ENCODE peak calls at places on chromosome 17, in eight cellular contexts. S is PC-3, Q is MM.1S, D is GM23338, B is hepatocyte, V is SK-N-SH, W is PC-9, N is HCT116. E is an unnamed sample.

GRCh38 chr17:51056813-51057510 is 63.7 kb downstream of the SPAG9 start:
- DNase-seq in S (peak; percentile 84), Q (peak; percentile 62), D (peak; percentile 80), B (peak; percentile 72), V (peak; percentile 49), W (peak; percentile 58), N (peak; percentile 32), E (peak; percentile 71)

GRCh38 chr17:42997984-42998938 is at the start of gene RPL27:
- DNase-seq in S (peak; percentile 98), Q (peak; percentile 100), D (peak; percentile 100), B (peak; percentile 99), V (peak; percentile 88), W (peak; percentile 99), N (peak; percentile 100), E (peak; percentile 100)

GRCh38 chr17:57675427-57675826 is 69.7 kb downstream of the CCDC182 start:
- DNase-seq in S (no peak), Q (no peak), D (no peak), B (no peak), V (no peak), W (no peak), N (no peak), E (no peak)

GRCh38 chr17:30104575-30105339 is 11.9 kb upstream of the NSRP1 start:
- DNase-seq in S (peak; percentile 72), Q (peak; percentile 80), D (peak; percentile 95), B (peak; percentile 91), V (peak; percentile 79), W (peak; percentile 63), N (peak; percentile 76), E (peak; percentile 86)

GRCh38 chr17:48047113-48047740 is 932 bp upstream of the NFE2L1 start:
- DNase-seq in S (no peak), Q (peak; percentile 8), D (peak; percentile 16), B (no peak), V (no peak), W (no peak), N (no peak), E (peak; percentile 29)

GRCh38 chr17:75024686-75025397 is 12.4 kb downstream of the MRPL58 start:
- DNase-seq in S (peak; percentile 51), Q (no peak), D (no peak), B (no peak), V (no peak), W (no peak), N (no peak), E (no peak)

GRCh38 chr17:3911271-3912053 is 4.8 kb downstream of the P2RX1 start:
- DNase-seq in S (no peak), Q (peak; percentile 92), D (peak; percentile 55), B (no peak), V (no peak), W (no peak), N (no peak), E (peak; percentile 98)

GRCh38 chr17:42153919-42154491 is 784 bp downstream of the RAB5C start:
- DNase-seq in S (no peak), Q (no peak), D (peak; percentile 41), B (peak; percentile 57), V (no peak), W (no peak), N (no peak), E (no peak)

GRCh38 chr17:31216053-31216751 is 80.8 kb downstream of the OMG start:
- DNase-seq in S (peak; percentile 62), Q (peak; percentile 69), D (peak; percentile 77), B (peak; percentile 71), V (peak; percentile 18), W (peak; percentile 53), N (peak; percentile 19), E (peak; percentile 72)

GRCh38 chr17:15278381-15278780 is 13.3 kb upstream of the PMP22 start:
- DNase-seq in S (peak; percentile 32), Q (no peak), D (peak; percentile 20), B (no peak), V (no peak), W (no peak), N (no peak), E (no peak)

GRCh38 chr17:4587803-4588202 is 3.5 kb downstream of the SMTNL2 start:
- DNase-seq in S (no peak), Q (no peak), D (no peak), B (peak; percentile 63), V (peak; percentile 94), W (no peak), N (no peak), E (no peak)

GRCh38 chr17:15882777-15883176 is 62.2 kb upstream of the ADORA2B start:
- DNase-seq in S (no peak), Q (no peak), D (no peak), B (no peak), V (no peak), W (no peak), N (no peak), E (no peak)

GRCh38 chr17:44607836-44608690 is 48.2 kb upstream of the MEIOC start:
- DNase-seq in S (no peak), Q (no peak), D (peak; percentile 80), B (peak; percentile 32), V (peak; percentile 89), W (no peak), N (no peak), E (no peak)

GRCh38 chr17:76353004-76353598 is 615 bp downstream of the PRPSAP1 start:
- DNase-seq in S (no peak), Q (no peak), D (peak; percentile 74), B (peak; percentile 45), V (peak; percentile 89), W (no peak), N (no peak), E (peak; percentile 34)

GRCh38 chr17:1089915-1090314 is 89.9 kb downstream of the ABR start:
- DNase-seq in S (no peak), Q (no peak), D (no peak), B (no peak), V (no peak), W (no peak), N (no peak), E (no peak)

GRCh38 chr17:49739662-49740271 is 24.2 kb downstream of the FAM117A start:
- DNase-seq in S (no peak), Q (peak; percentile 90), D (no peak), B (peak; percentile 70), V (peak; percentile 67), W (no peak), N (no peak), E (peak; percentile 96)

GRCh38 chr17:67725232-67726206 is 7.8 kb downstream of the NOL11 start:
- DNase-seq in S (no peak), Q (no peak), D (no peak), B (no peak), V (no peak), W (no peak), N (no peak), E (no peak)

GRCh38 chr17:36696805-36697204 is 95.4 kb downstream of the MRM1 start:
- DNase-seq in S (no peak), Q (no peak), D (no peak), B (no peak), V (no peak), W (no peak), N (no peak), E (no peak)

GRCh38 chr17:3385869-3386816 is at the start of gene OR3A2:
- DNase-seq in S (no peak), Q (no peak), D (peak; percentile 69), B (no peak), V (no peak), W (no peak), N (no peak), E (no peak)

GRCh38 chr17:71032746-71033273 is 863.5 kb downstream of the KCNJ2 start:
- DNase-seq in S (no peak), Q (no peak), D (peak; percentile 93), B (no peak), V (no peak), W (no peak), N (no peak), E (no peak)

GRCh38 chr17:40122466-40122943 is 734 bp downstream of the MSL1 start:
- DNase-seq in S (peak; percentile 33), Q (peak; percentile 47), D (peak; percentile 68), B (peak; percentile 80), V (peak; percentile 80), W (no peak), N (no peak), E (peak; percentile 63)

DNA sequence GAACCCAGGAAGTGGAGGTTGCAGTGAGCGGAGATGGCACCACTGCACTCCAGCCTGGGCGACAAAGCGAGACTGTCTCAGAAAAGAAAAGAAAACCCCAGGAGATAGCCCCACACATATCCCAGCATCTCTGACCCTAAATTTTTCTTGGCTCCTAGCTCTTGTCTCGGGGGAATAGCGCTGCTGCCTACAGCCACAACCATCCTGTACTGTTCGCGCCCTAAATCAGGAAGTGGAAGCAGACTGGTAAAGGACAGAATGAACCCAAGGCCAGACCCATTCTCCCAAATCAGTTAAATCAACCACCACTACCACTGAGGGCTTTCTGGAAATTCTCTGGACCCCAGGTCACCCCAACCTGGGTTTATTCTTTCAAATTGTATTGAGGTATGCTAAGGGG is 1.7 kb downstream of the CTDNEP1 start:
- DNase-seq in S (no peak), Q (no peak), D (no peak), B (no peak), V (no peak), W (no peak), N (no peak), E (peak; percentile 52)
- H3K4me3 ChIP-seq in S (peak overlapping the region; percentile 92), Q (peak overlapping the region; percentile 71), D (peak overlapping the region; percentile 65), B (peak overlapping the region; percentile 91), V (peak overlapping the region; percentile 95), W (peak overlapping the region; percentile 72), N (peak overlapping the region; percentile 82), E (peak overlapping the region; percentile 83)

GRCh38 chr17:63291243-63291642 is 154.9 kb downstream of the CYB561 start:
- DNase-seq in S (no peak), Q (no peak), D (no peak), B (no peak), V (no peak), W (no peak), N (no peak), E (no peak)
- H3K9me2 ChIP-seq in S (no peaks in the 10 kb centered on the region), Q (no peaks in the 10 kb centered on the region), D (peaks cover 5% of the 10 kb centered on the region), B (no peaks in the 10 kb centered on the region), V (no peaks in the 10 kb centered on the region), W (no peaks in the 10 kb centered on the region), N (no peaks in the 10 kb centered on the region), E (no peaks in the 10 kb centered on the region)

GRCh38 chr17:9110501-9110900 is 89.2 kb downstream of the NTN1 start:
- DNase-seq in S (no peak), Q (no peak), D (no peak), B (no peak), V (no peak), W (no peak), N (no peak), E (no peak)

GRCh38 chr17:9116311-9116820 is 95.1 kb downstream of the NTN1 start:
- DNase-seq in S (no peak), Q (no peak), D (no peak), B (no peak), V (no peak), W (no peak), N (no peak), E (no peak)

GRCh38 chr17:9120471-9120870 is 99.2 kb downstream of the NTN1 start:
- DNase-seq in S (no peak), Q (no peak), D (peak; percentile 54), B (no peak), V (no peak), W (no peak), N (peak; percentile 3), E (no peak)

GRCh38 chr17:9116861-9117568 is 95.7 kb downstream of the NTN1 start:
- DNase-seq in S (no peak), Q (no peak), D (no peak), B (no peak), V (no peak), W (no peak), N (no peak), E (no peak)

GRCh38 chr17:9115446-9116265 is 94.3 kb downstream of the NTN1 start:
- DNase-seq in S (no peak), Q (no peak), D (peak; percentile 87), B (peak; percentile 74), V (peak; percentile 31), W (no peak), N (no peak), E (no peak)
- TF ChIP-seq CTCF in S (no peak), Q (no peak), D (peak; percentile 27), B (peak; percentile 57), V (peak; percentile 10), W (no peak), N (no peak), E (no peak)

GRCh38 chr17:59694344-59694743 is 12.9 kb downstream of the PTRH2 start:
- DNase-seq in S (no peak), Q (no peak), D (no peak), B (no peak), V (no peak), W (no peak), N (no peak), E (no peak)
- H3K4me3 ChIP-seq in S (no peak overlapping the region), Q (no peak overlapping the region), D (no peak overlapping the region), B (no peak overlapping the region), V (no peak overlapping the region), W (no peak overlapping the region), N (no peak overlapping the region), E (no peak overlapping the region)

E was measured in OCI-LY7.